ENCODE peak calls at places on chromosomes 1 and 21, in eight cellular contexts. One of them, this sample, is unnamed.

GRCh38 chr1:144551107-144551542 is 41.6 kb upstream of the PPIAL4F start:
- DNase-seq in AG09309: no peak
- DNase-seq in activated CD4-positive, alpha-beta T cell treated with anti-CD3 and anti-CD28 coated beads, Interleukin-2, amount 10 ng/mL, durations not matched to agents 7 days and 5 days: no peak
- DNase-seq in AG20443: peak
- DNase-seq in foreskin fibroblast: no peak
- DNase-seq in M059J: no peak
- DNase-seq in right cardiac atrium: no peak
- DNase-seq in EL: no peak
- DNase-seq in this sample: no peak

GRCh38 chr1:187691439-187691838 is 862.7 kb downstream of the PLA2G4A start:
- DNase-seq in AG09309: no peak
- DNase-seq in activated CD4-positive, alpha-beta T cell treated with anti-CD3 and anti-CD28 coated beads, Interleukin-2, amount 10 ng/mL, durations not matched to agents 7 days and 5 days: no peak
- DNase-seq in AG20443: no peak
- DNase-seq in foreskin fibroblast: peak
- DNase-seq in M059J: peak
- DNase-seq in right cardiac atrium: no peak
- DNase-seq in EL: peak
- DNase-seq in this sample: no peak

GRCh38 chr1:181101581-181102226 is 13.2 kb downstream of the IER5 start:
- DNase-seq in AG09309: no peak
- DNase-seq in activated CD4-positive, alpha-beta T cell treated with anti-CD3 and anti-CD28 coated beads, Interleukin-2, amount 10 ng/mL, durations not matched to agents 7 days and 5 days: no peak
- DNase-seq in AG20443: peak
- DNase-seq in foreskin fibroblast: peak
- DNase-seq in M059J: peak
- DNase-seq in right cardiac atrium: no peak
- DNase-seq in EL: peak
- DNase-seq in this sample: no peak

GRCh38 chr21:26457817-26458216 is 115.3 kb downstream of the CYYR1 start:
- DNase-seq in AG09309: no peak
- DNase-seq in activated CD4-positive, alpha-beta T cell treated with anti-CD3 and anti-CD28 coated beads, Interleukin-2, amount 10 ng/mL, durations not matched to agents 7 days and 5 days: no peak
- DNase-seq in AG20443: no peak
- DNase-seq in foreskin fibroblast: no peak
- DNase-seq in M059J: no peak
- DNase-seq in right cardiac atrium: peak
- DNase-seq in EL: no peak
- DNase-seq in this sample: no peak

GRCh38 chr1:25700124-25700523 is 83.5 kb downstream of the MAN1C1 start:
- DNase-seq in AG09309: no peak
- DNase-seq in activated CD4-positive, alpha-beta T cell treated with anti-CD3 and anti-CD28 coated beads, Interleukin-2, amount 10 ng/mL, durations not matched to agents 7 days and 5 days: no peak
- DNase-seq in AG20443: peak
- DNase-seq in foreskin fibroblast: peak
- DNase-seq in M059J: no peak
- DNase-seq in right cardiac atrium: peak
- DNase-seq in EL: peak
- DNase-seq in this sample: no peak

GRCh38 chr1:202643397-202644218 is 66.6 kb downstream of the SYT2 start:
- DNase-seq in AG09309: no peak
- DNase-seq in activated CD4-positive, alpha-beta T cell treated with anti-CD3 and anti-CD28 coated beads, Interleukin-2, amount 10 ng/mL, durations not matched to agents 7 days and 5 days: no peak
- DNase-seq in AG20443: no peak
- DNase-seq in foreskin fibroblast: no peak
- DNase-seq in M059J: no peak
- DNase-seq in right cardiac atrium: no peak
- DNase-seq in EL: no peak
- DNase-seq in this sample: no peak

GRCh38 chr1:30358510-30358909 is 364.9 kb downstream of the MATN1 start:
- DNase-seq in AG09309: no peak
- DNase-seq in activated CD4-positive, alpha-beta T cell treated with anti-CD3 and anti-CD28 coated beads, Interleukin-2, amount 10 ng/mL, durations not matched to agents 7 days and 5 days: no peak
- DNase-seq in AG20443: no peak
- DNase-seq in foreskin fibroblast: no peak
- DNase-seq in M059J: no peak
- DNase-seq in right cardiac atrium: no peak
- DNase-seq in EL: no peak
- DNase-seq in this sample: no peak

GRCh38 chr1:228101614-228101993 is 1.5 kb downstream of the C1orf35 start:
- DNase-seq in AG09309: no peak
- DNase-seq in activated CD4-positive, alpha-beta T cell treated with anti-CD3 and anti-CD28 coated beads, Interleukin-2, amount 10 ng/mL, durations not matched to agents 7 days and 5 days: no peak
- DNase-seq in AG20443: no peak
- DNase-seq in foreskin fibroblast: no peak
- DNase-seq in M059J: no peak
- DNase-seq in right cardiac atrium: no peak
- DNase-seq in EL: no peak
- DNase-seq in this sample: no peak

GRCh38 chr1:26788515-26788785 is 700 bp downstream of the PIGV start:
- DNase-seq in AG09309: no peak
- DNase-seq in activated CD4-positive, alpha-beta T cell treated with anti-CD3 and anti-CD28 coated beads, Interleukin-2, amount 10 ng/mL, durations not matched to agents 7 days and 5 days: no peak
- DNase-seq in AG20443: no peak
- DNase-seq in foreskin fibroblast: no peak
- DNase-seq in M059J: no peak
- DNase-seq in right cardiac atrium: no peak
- DNase-seq in EL: no peak
- DNase-seq in this sample: no peak

GRCh38 chr1:161082483-161082882 is 6.9 kb downstream of the NECTIN4 start:
- DNase-seq in AG09309: no peak
- DNase-seq in activated CD4-positive, alpha-beta T cell treated with anti-CD3 and anti-CD28 coated beads, Interleukin-2, amount 10 ng/mL, durations not matched to agents 7 days and 5 days: no peak
- DNase-seq in AG20443: no peak
- DNase-seq in foreskin fibroblast: no peak
- DNase-seq in M059J: no peak
- DNase-seq in right cardiac atrium: no peak
- DNase-seq in EL: no peak
- DNase-seq in this sample: no peak

GRCh38 chr1:42765832-42766722 is 751 bp downstream of the P3H1 start:
- DNase-seq in AG09309: peak
- DNase-seq in activated CD4-positive, alpha-beta T cell treated with anti-CD3 and anti-CD28 coated beads, Interleukin-2, amount 10 ng/mL, durations not matched to agents 7 days and 5 days: peak
- DNase-seq in AG20443: peak
- DNase-seq in foreskin fibroblast: peak
- DNase-seq in M059J: peak
- DNase-seq in right cardiac atrium: peak
- DNase-seq in EL: peak
- DNase-seq in this sample: peak

GRCh38 chr1:152907686-152908601 is at the start of gene IVL:
- DNase-seq in AG09309: no peak
- DNase-seq in activated CD4-positive, alpha-beta T cell treated with anti-CD3 and anti-CD28 coated beads, Interleukin-2, amount 10 ng/mL, durations not matched to agents 7 days and 5 days: no peak
- DNase-seq in AG20443: no peak
- DNase-seq in foreskin fibroblast: no peak
- DNase-seq in M059J: peak
- DNase-seq in right cardiac atrium: no peak
- DNase-seq in EL: peak
- DNase-seq in this sample: no peak

GRCh38 chr1:210251680-210252490 is 19.3 kb downstream of the SERTAD4 start:
- DNase-seq in AG09309: no peak
- DNase-seq in activated CD4-positive, alpha-beta T cell treated with anti-CD3 and anti-CD28 coated beads, Interleukin-2, amount 10 ng/mL, durations not matched to agents 7 days and 5 days: no peak
- DNase-seq in AG20443: no peak
- DNase-seq in foreskin fibroblast: no peak
- DNase-seq in M059J: no peak
- DNase-seq in right cardiac atrium: peak
- DNase-seq in EL: no peak
- DNase-seq in this sample: no peak

GRCh38 chr21:31298618-31299269 is 45.3 kb downstream of the TIAM1 start:
- DNase-seq in AG09309: no peak
- DNase-seq in activated CD4-positive, alpha-beta T cell treated with anti-CD3 and anti-CD28 coated beads, Interleukin-2, amount 10 ng/mL, durations not matched to agents 7 days and 5 days: no peak
- DNase-seq in AG20443: no peak
- DNase-seq in foreskin fibroblast: no peak
- DNase-seq in M059J: no peak
- DNase-seq in right cardiac atrium: no peak
- DNase-seq in EL: no peak
- DNase-seq in this sample: no peak

GRCh38 chr1:145720878-145721671 is 1.8 kb downstream of the CD160 start:
- DNase-seq in AG09309: no peak
- DNase-seq in activated CD4-positive, alpha-beta T cell treated with anti-CD3 and anti-CD28 coated beads, Interleukin-2, amount 10 ng/mL, durations not matched to agents 7 days and 5 days: peak
- DNase-seq in AG20443: peak
- DNase-seq in foreskin fibroblast: peak
- DNase-seq in M059J: peak
- DNase-seq in right cardiac atrium: peak
- DNase-seq in EL: peak
- DNase-seq in this sample: no peak

GRCh38 chr1:218556016-218556415 is 210.9 kb downstream of the TGFB2 start:
- DNase-seq in AG09309: no peak
- DNase-seq in activated CD4-positive, alpha-beta T cell treated with anti-CD3 and anti-CD28 coated beads, Interleukin-2, amount 10 ng/mL, durations not matched to agents 7 days and 5 days: no peak
- DNase-seq in AG20443: no peak
- DNase-seq in foreskin fibroblast: no peak
- DNase-seq in M059J: no peak
- DNase-seq in right cardiac atrium: no peak
- DNase-seq in EL: no peak
- DNase-seq in this sample: no peak

GRCh38 chr1:209875510-209875909 is 47.7 kb downstream of the UTP25 start:
- DNase-seq in AG09309: peak
- DNase-seq in activated CD4-positive, alpha-beta T cell treated with anti-CD3 and anti-CD28 coated beads, Interleukin-2, amount 10 ng/mL, durations not matched to agents 7 days and 5 days: no peak
- DNase-seq in AG20443: peak
- DNase-seq in foreskin fibroblast: no peak
- DNase-seq in M059J: peak
- DNase-seq in right cardiac atrium: no peak
- DNase-seq in EL: peak
- DNase-seq in this sample: no peak

GRCh38 chr1:59553381-59553780 is 256.5 kb downstream of the FGGY start:
- DNase-seq in AG09309: no peak
- DNase-seq in activated CD4-positive, alpha-beta T cell treated with anti-CD3 and anti-CD28 coated beads, Interleukin-2, amount 10 ng/mL, durations not matched to agents 7 days and 5 days: no peak
- DNase-seq in AG20443: no peak
- DNase-seq in foreskin fibroblast: no peak
- DNase-seq in M059J: no peak
- DNase-seq in right cardiac atrium: no peak
- DNase-seq in EL: no peak
- DNase-seq in this sample: no peak

GRCh38 chr21:18522181-18522771 is 118.7 kb upstream of the TMPRSS15 start:
- DNase-seq in AG09309: no peak
- DNase-seq in activated CD4-positive, alpha-beta T cell treated with anti-CD3 and anti-CD28 coated beads, Interleukin-2, amount 10 ng/mL, durations not matched to agents 7 days and 5 days: no peak
- DNase-seq in AG20443: no peak
- DNase-seq in foreskin fibroblast: no peak
- DNase-seq in M059J: no peak
- DNase-seq in right cardiac atrium: no peak
- DNase-seq in EL: no peak
- DNase-seq in this sample: no peak

GRCh38 chr1:42737257-42737656 is 2.8 kb downstream of the CLDN19 start:
- DNase-seq in AG09309: no peak
- DNase-seq in activated CD4-positive, alpha-beta T cell treated with anti-CD3 and anti-CD28 coated beads, Interleukin-2, amount 10 ng/mL, durations not matched to agents 7 days and 5 days: peak
- DNase-seq in AG20443: no peak
- DNase-seq in foreskin fibroblast: no peak
- DNase-seq in M059J: no peak
- DNase-seq in right cardiac atrium: no peak
- DNase-seq in EL: no peak
- DNase-seq in this sample: no peak

GRCh38 chr1:226201029-226201593 is 14.6 kb upstream of the ACBD3 start:
- DNase-seq in AG09309: no peak
- DNase-seq in activated CD4-positive, alpha-beta T cell treated with anti-CD3 and anti-CD28 coated beads, Interleukin-2, amount 10 ng/mL, durations not matched to agents 7 days and 5 days: peak
- DNase-seq in AG20443: peak
- DNase-seq in foreskin fibroblast: no peak
- DNase-seq in M059J: peak
- DNase-seq in right cardiac atrium: no peak
- DNase-seq in EL: peak
- DNase-seq in this sample: no peak

GRCh38 chr1:150507912-150508864 is at the start of gene ECM1:
- DNase-seq in AG09309: no peak
- DNase-seq in activated CD4-positive, alpha-beta T cell treated with anti-CD3 and anti-CD28 coated beads, Interleukin-2, amount 10 ng/mL, durations not matched to agents 7 days and 5 days: no peak
- DNase-seq in AG20443: peak
- DNase-seq in foreskin fibroblast: peak
- DNase-seq in M059J: peak
- DNase-seq in right cardiac atrium: peak
- DNase-seq in EL: peak
- DNase-seq in this sample: no peak

GRCh38 chr21:41712730-41713129 is 54.1 kb downstream of the RIPK4 start:
- DNase-seq in AG09309: no peak
- DNase-seq in activated CD4-positive, alpha-beta T cell treated with anti-CD3 and anti-CD28 coated beads, Interleukin-2, amount 10 ng/mL, durations not matched to agents 7 days and 5 days: no peak
- DNase-seq in AG20443: no peak
- DNase-seq in foreskin fibroblast: no peak
- DNase-seq in M059J: no peak
- DNase-seq in right cardiac atrium: no peak
- DNase-seq in EL: no peak
- DNase-seq in this sample: no peak

GRCh38 chr1:86229405-86229804 is 72.8 kb upstream of the COL24A1 start:
- DNase-seq in AG09309: no peak
- DNase-seq in activated CD4-positive, alpha-beta T cell treated with anti-CD3 and anti-CD28 coated beads, Interleukin-2, amount 10 ng/mL, durations not matched to agents 7 days and 5 days: no peak
- DNase-seq in AG20443: no peak
- DNase-seq in foreskin fibroblast: no peak
- DNase-seq in M059J: no peak
- DNase-seq in right cardiac atrium: no peak
- DNase-seq in EL: no peak
- DNase-seq in this sample: no peak

GRCh38 chr21:33230518-33231324 is 983 bp downstream of the IFNAR2 start:
- DNase-seq in AG09309: no peak
- DNase-seq in activated CD4-positive, alpha-beta T cell treated with anti-CD3 and anti-CD28 coated beads, Interleukin-2, amount 10 ng/mL, durations not matched to agents 7 days and 5 days: peak
- DNase-seq in AG20443: peak
- DNase-seq in foreskin fibroblast: peak
- DNase-seq in M059J: peak
- DNase-seq in right cardiac atrium: peak
- DNase-seq in EL: peak
- DNase-seq in this sample: peak

GRCh38 chr1:234933475-234933874 is 195.2 kb downstream of the TOMM20 start:
- DNase-seq in AG09309: no peak
- DNase-seq in activated CD4-positive, alpha-beta T cell treated with anti-CD3 and anti-CD28 coated beads, Interleukin-2, amount 10 ng/mL, durations not matched to agents 7 days and 5 days: no peak
- DNase-seq in AG20443: peak
- DNase-seq in foreskin fibroblast: peak
- DNase-seq in M059J: peak
- DNase-seq in right cardiac atrium: peak
- DNase-seq in EL: peak
- DNase-seq in this sample: no peak

GRCh38 chr1:52127181-52128175 is 14.4 kb upstream of the ZFYVE9 start:
- DNase-seq in AG09309: no peak
- DNase-seq in activated CD4-positive, alpha-beta T cell treated with anti-CD3 and anti-CD28 coated beads, Interleukin-2, amount 10 ng/mL, durations not matched to agents 7 days and 5 days: peak
- DNase-seq in AG20443: peak
- DNase-seq in foreskin fibroblast: peak
- DNase-seq in M059J: peak
- DNase-seq in right cardiac atrium: no peak
- DNase-seq in EL: peak
- DNase-seq in this sample: no peak

GRCh38 chr1:205676597-205676996 is 3.7 kb downstream of the SLC45A3 start:
- DNase-seq in AG09309: no peak
- DNase-seq in activated CD4-positive, alpha-beta T cell treated with anti-CD3 and anti-CD28 coated beads, Interleukin-2, amount 10 ng/mL, durations not matched to agents 7 days and 5 days: no peak
- DNase-seq in AG20443: no peak
- DNase-seq in foreskin fibroblast: no peak
- DNase-seq in M059J: no peak
- DNase-seq in right cardiac atrium: peak
- DNase-seq in EL: no peak
- DNase-seq in this sample: no peak

GRCh38 chr21:42423197-42423675 is 19.5 kb downstream of the UBASH3A start:
- DNase-seq in AG09309: no peak
- DNase-seq in activated CD4-positive, alpha-beta T cell treated with anti-CD3 and anti-CD28 coated beads, Interleukin-2, amount 10 ng/mL, durations not matched to agents 7 days and 5 days: peak
- DNase-seq in AG20443: no peak
- DNase-seq in foreskin fibroblast: no peak
- DNase-seq in M059J: no peak
- DNase-seq in right cardiac atrium: no peak
- DNase-seq in EL: no peak
- DNase-seq in this sample: no peak

GRCh38 chr1:21508580-21509350 is 458 bp upstream of the ALPL start:
- DNase-seq in AG09309: no peak
- DNase-seq in activated CD4-positive, alpha-beta T cell treated with anti-CD3 and anti-CD28 coated beads, Interleukin-2, amount 10 ng/mL, durations not matched to agents 7 days and 5 days: peak
- DNase-seq in AG20443: peak
- DNase-seq in foreskin fibroblast: peak
- DNase-seq in M059J: peak
- DNase-seq in right cardiac atrium: peak
- DNase-seq in EL: peak
- DNase-seq in this sample: no peak

GRCh38 chr21:16815228-16815627 is 697.6 kb upstream of the CXADR start:
- DNase-seq in AG09309: no peak
- DNase-seq in activated CD4-positive, alpha-beta T cell treated with anti-CD3 and anti-CD28 coated beads, Interleukin-2, amount 10 ng/mL, durations not matched to agents 7 days and 5 days: no peak
- DNase-seq in AG20443: no peak
- DNase-seq in foreskin fibroblast: no peak
- DNase-seq in M059J: peak
- DNase-seq in right cardiac atrium: no peak
- DNase-seq in EL: no peak
- DNase-seq in this sample: no peak

GRCh38 chr1:198269352-198269940 is 112.6 kb downstream of the NEK7 start:
- DNase-seq in AG09309: no peak
- DNase-seq in activated CD4-positive, alpha-beta T cell treated with anti-CD3 and anti-CD28 coated beads, Interleukin-2, amount 10 ng/mL, durations not matched to agents 7 days and 5 days: no peak
- DNase-seq in AG20443: no peak
- DNase-seq in foreskin fibroblast: no peak
- DNase-seq in M059J: no peak
- DNase-seq in right cardiac atrium: no peak
- DNase-seq in EL: no peak
- DNase-seq in this sample: no peak

GRCh38 chr1:26168410-26169167 is at the start of gene C1orf232:
- DNase-seq in AG09309: no peak
- DNase-seq in activated CD4-positive, alpha-beta T cell treated with anti-CD3 and anti-CD28 coated beads, Interleukin-2, amount 10 ng/mL, durations not matched to agents 7 days and 5 days: no peak
- DNase-seq in AG20443: no peak
- DNase-seq in foreskin fibroblast: no peak
- DNase-seq in M059J: peak
- DNase-seq in right cardiac atrium: peak
- DNase-seq in EL: no peak
- DNase-seq in this sample: peak

GRCh38 chr1:206809504-206810084 is 37.3 kb upstream of the IL10 start:
- DNase-seq in AG09309: no peak
- DNase-seq in activated CD4-positive, alpha-beta T cell treated with anti-CD3 and anti-CD28 coated beads, Interleukin-2, amount 10 ng/mL, durations not matched to agents 7 days and 5 days: peak
- DNase-seq in AG20443: peak
- DNase-seq in foreskin fibroblast: peak
- DNase-seq in M059J: peak
- DNase-seq in right cardiac atrium: no peak
- DNase-seq in EL: peak
- DNase-seq in this sample: no peak